ENCODE peak calls at places on chromosome 16, in seven cellular contexts. I, J, Y, N, X, O and V are unnamed samples.

GRCh38 chr16:35516551-35516950 is 2057.1 kb downstream of the TP53TG3F start:
- DNase-seq in I (no peak), J (no peak), Y (no peak), N (no peak), X (no peak), O (no peak), V (no peak)

GRCh38 chr16:72174726-72175125 is 2.8 kb upstream of the PMFBP1 start:
- DNase-seq in I (no peak), J (no peak), Y (no peak), N (no peak), X (no peak), O (no peak), V (no peak)

GRCh38 chr16:2250652-2251280 is 621 bp downstream of the ECI1 start:
- DNase-seq in I (no peak), J (no peak), Y (peak), N (peak), X (no peak), O (no peak), V (no peak)

GRCh38 chr16:79843631-79844043 is 243.1 kb upstream of the MAF start:
- DNase-seq in I (no peak), J (no peak), Y (no peak), N (no peak), X (peak), O (no peak), V (no peak)

GRCh38 chr16:77437859-77438258 is 3.0 kb upstream of the ADAMTS18 start:
- DNase-seq in I (no peak), J (no peak), Y (peak), N (peak), X (no peak), O (no peak), V (no peak)

GRCh38 chr16:87806608-87807546 is 41.1 kb upstream of the KLHDC4 start:
- DNase-seq in I (peak), J (peak), Y (peak), N (peak), X (no peak), O (peak), V (peak)

GRCh38 chr16:68658258-68658973 is 13.3 kb downstream of the CDH3 start:
- DNase-seq in I (no peak), J (peak), Y (peak), N (no peak), X (no peak), O (no peak), V (peak)

GRCh38 chr16:23670137-23670776 is 8.4 kb upstream of the PLK1 start:
- DNase-seq in I (no peak), J (no peak), Y (peak), N (peak), X (peak), O (no peak), V (no peak)

GRCh38 chr16:2814757-2815298 is 2.2 kb upstream of the PRSS21 start:
- DNase-seq in I (no peak), J (no peak), Y (no peak), N (no peak), X (no peak), O (no peak), V (no peak)

GRCh38 chr16:24869033-24869432 is 23.3 kb downstream of the SLC5A11 start:
- DNase-seq in I (no peak), J (no peak), Y (no peak), N (no peak), X (no peak), O (no peak), V (no peak)

GRCh38 chr16:83652898-83653297 is 154.9 kb upstream of the HSBP1 start:
- DNase-seq in I (no peak), J (no peak), Y (no peak), N (no peak), X (no peak), O (no peak), V (no peak)

GRCh38 chr16:22217890-22218730 is 12.0 kb downstream of the EEF2K start:
- DNase-seq in I (no peak), J (no peak), Y (no peak), N (no peak), X (peak), O (peak), V (no peak)

GRCh38 chr16:89123001-89123830 is 29.6 kb downstream of the ACSF3 start:
- DNase-seq in I (no peak), J (no peak), Y (no peak), N (no peak), X (no peak), O (peak), V (no peak)

GRCh38 chr16:29876578-29877249 is 13.7 kb upstream of the CDIPT start:
- DNase-seq in I (no peak), J (no peak), Y (no peak), N (no peak), X (no peak), O (no peak), V (no peak)

GRCh38 chr16:27048316-27048715 is 18.4 kb upstream of the C16orf82 start:
- DNase-seq in I (no peak), J (no peak), Y (no peak), N (no peak), X (no peak), O (no peak), V (no peak)

GRCh38 chr16:52068447-52069074 is 478.4 kb downstream of the TOX3 start:
- DNase-seq in I (peak), J (peak), Y (peak), N (no peak), X (no peak), O (no peak), V (no peak)

GRCh38 chr16:48194828-48195566 is 39.2 kb upstream of the ABCC12 start:
- DNase-seq in I (peak), J (peak), Y (peak), N (peak), X (no peak), O (no peak), V (no peak)

GRCh38 chr16:17852977-17853702 is 382.4 kb upstream of the XYLT1 start:
- DNase-seq in I (no peak), J (no peak), Y (no peak), N (no peak), X (no peak), O (no peak), V (no peak)

GRCh38 chr16:49856741-49857330 is 924 bp upstream of the ZNF423 start:
- DNase-seq in I (peak), J (peak), Y (peak), N (peak), X (no peak), O (peak), V (peak)

GRCh38 chr16:23587726-23588125 is 8.4 kb downstream of the NDUFAB1 start:
- DNase-seq in I (no peak), J (no peak), Y (peak), N (no peak), X (no peak), O (peak), V (peak)

GRCh38 chr16:74480150-74481029 is 59.1 kb upstream of the CLEC18B start:
- DNase-seq in I (no peak), J (peak), Y (no peak), N (no peak), X (no peak), O (no peak), V (peak)

GRCh38 chr16:16030449-16030848 is 81.0 kb downstream of the ABCC1 start:
- DNase-seq in I (no peak), J (no peak), Y (no peak), N (no peak), X (no peak), O (no peak), V (no peak)

GRCh38 chr16:76705883-76706282 is 428.7 kb downstream of the CNTNAP4 start:
- DNase-seq in I (no peak), J (peak), Y (no peak), N (no peak), X (no peak), O (no peak), V (no peak)

GRCh38 chr16:8355714-8356113 is 234.6 kb downstream of the TMEM114 start:
- DNase-seq in I (no peak), J (peak), Y (no peak), N (no peak), X (no peak), O (no peak), V (no peak)

GRCh38 chr16:30757316-30757715 is 4.5 kb downstream of the CFAP119 start:
- DNase-seq in I (no peak), J (no peak), Y (no peak), N (no peak), X (no peak), O (no peak), V (no peak)

GRCh38 chr16:80924372-80924978 is 82.2 kb downstream of the CMC2 start:
- DNase-seq in I (peak), J (peak), Y (peak), N (peak), X (no peak), O (peak), V (no peak)

GRCh38 chr16:7602424-7602935 is 269.8 kb downstream of the RBFOX1 start:
- DNase-seq in I (no peak), J (no peak), Y (no peak), N (no peak), X (no peak), O (no peak), V (no peak)

GRCh38 chr16:21953541-21953902 is 361 bp downstream of the UQCRC2 start:
- DNase-seq in I (no peak), J (no peak), Y (no peak), N (no peak), X (no peak), O (no peak), V (no peak)

GRCh38 chr16:57512296-57513001 is 23.9 kb downstream of the CCDC102A start:
- DNase-seq in I (peak), J (peak), Y (no peak), N (no peak), X (no peak), O (no peak), V (no peak)

GRCh38 chr16:57513371-57514102 is 22.8 kb downstream of the CCDC102A start:
- DNase-seq in I (no peak), J (peak), Y (no peak), N (no peak), X (no peak), O (no peak), V (no peak)

GRCh38 chr16:57514891-57515600 is 21.3 kb downstream of the CCDC102A start:
- DNase-seq in I (peak), J (no peak), Y (no peak), N (no peak), X (no peak), O (no peak), V (no peak)

GRCh38 chr16:57516176-57516725 is 20.1 kb downstream of the CCDC102A start:
- DNase-seq in I (peak), J (no peak), Y (no peak), N (no peak), X (no peak), O (no peak), V (no peak)

GRCh38 chr16:57514371-57514770 is 22.0 kb downstream of the CCDC102A start:
- DNase-seq in I (no peak), J (no peak), Y (no peak), N (no peak), X (no peak), O (no peak), V (no peak)
- TF ChIP-seq CTCF in I (no peak), J (no peak), Y (no peak), N (no peak), X (no peak), O (no peak), V (no peak)

GRCh38 chr16:55668337-55669281 is 12.8 kb downstream of the SLC6A2 start:
- DNase-seq in I (no peak), J (no peak), Y (peak), N (peak), X (no peak), O (no peak), V (peak)
- H3K4me3 ChIP-seq in I (no peak), J (no peak), Y (no peak), N (no peak), X (no peak), O (no peak), V (no peak)

DNA sequence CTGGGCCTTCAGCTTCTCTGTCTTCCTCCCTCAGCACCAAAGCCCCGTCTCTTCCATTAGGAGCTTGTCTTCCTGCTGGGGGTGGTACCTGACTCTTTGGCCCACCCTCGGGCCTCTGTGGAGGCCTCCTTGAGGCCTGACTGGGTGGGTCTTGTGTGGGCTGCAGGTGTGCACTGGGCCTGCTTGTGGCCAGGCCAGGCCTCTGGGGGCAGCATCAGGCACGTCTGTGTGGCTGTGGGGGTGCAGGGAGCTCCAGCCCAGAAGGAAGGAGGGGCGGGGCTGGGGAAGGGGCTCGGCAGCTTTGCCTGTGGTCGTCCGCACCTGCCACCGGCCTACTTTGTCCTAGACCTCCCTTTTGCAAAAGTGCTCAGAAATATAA is 7.0 kb downstream of the PIGQ start:
- DNase-seq in I (no peak), J (no peak), Y (no peak), N (no peak), X (no peak), O (no peak), V (no peak)
- TF ChIP-seq CTCF in I (peak), J (no peak), Y (no peak), N (peak), X (no peak), O (no peak), V (no peak)

GRCh38 chr16:84893467-84893848 is 73.7 kb downstream of the CRISPLD2 start:
- DNase-seq in I (no peak), J (no peak), Y (no peak), N (no peak), X (no peak), O (no peak), V (no peak)
- H3K4me3 ChIP-seq in I (no peak), J (no peak), Y (no peak), N (no peak), X (no peak), O (no peak), V (no peak)

DNA sequence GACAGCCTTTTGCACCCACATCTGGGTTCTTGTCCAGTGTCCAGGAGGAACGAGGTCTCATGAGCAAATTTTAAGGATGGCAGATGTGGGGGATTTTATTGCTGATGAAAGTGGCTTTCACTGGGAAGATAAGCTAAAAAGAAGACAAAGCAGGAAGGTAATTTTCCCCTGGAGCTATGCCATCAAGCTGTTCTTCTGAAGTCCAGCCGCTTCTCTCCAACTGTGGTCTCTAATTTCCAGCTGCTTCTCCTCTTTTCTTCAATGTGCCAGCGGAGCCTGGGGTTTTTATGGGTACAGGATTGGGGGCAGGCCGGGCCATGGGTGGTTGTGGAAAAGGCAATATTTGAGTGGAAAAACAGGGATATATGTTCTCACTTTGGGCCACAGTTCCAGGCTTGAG is 430.8 kb downstream of the WWOX start:
- DNase-seq in I (no peak), J (no peak), Y (no peak), N (no peak), X (no peak), O (no peak), V (no peak)
- TF ChIP-seq CTCF in I (no peak), J (no peak), Y (no peak), N (no peak), X (no peak), O (no peak), V (no peak)

GRCh38 chr16:28259781-28260150 is 32.6 kb upstream of the SBK1 start:
- DNase-seq in I (no peak), J (no peak), Y (no peak), N (no peak), X (no peak), O (no peak), V (no peak)
- H3K4me3 ChIP-seq in I (no peak), J (no peak), Y (no peak), N (no peak), X (no peak), O (no peak), V (no peak)

DNA sequence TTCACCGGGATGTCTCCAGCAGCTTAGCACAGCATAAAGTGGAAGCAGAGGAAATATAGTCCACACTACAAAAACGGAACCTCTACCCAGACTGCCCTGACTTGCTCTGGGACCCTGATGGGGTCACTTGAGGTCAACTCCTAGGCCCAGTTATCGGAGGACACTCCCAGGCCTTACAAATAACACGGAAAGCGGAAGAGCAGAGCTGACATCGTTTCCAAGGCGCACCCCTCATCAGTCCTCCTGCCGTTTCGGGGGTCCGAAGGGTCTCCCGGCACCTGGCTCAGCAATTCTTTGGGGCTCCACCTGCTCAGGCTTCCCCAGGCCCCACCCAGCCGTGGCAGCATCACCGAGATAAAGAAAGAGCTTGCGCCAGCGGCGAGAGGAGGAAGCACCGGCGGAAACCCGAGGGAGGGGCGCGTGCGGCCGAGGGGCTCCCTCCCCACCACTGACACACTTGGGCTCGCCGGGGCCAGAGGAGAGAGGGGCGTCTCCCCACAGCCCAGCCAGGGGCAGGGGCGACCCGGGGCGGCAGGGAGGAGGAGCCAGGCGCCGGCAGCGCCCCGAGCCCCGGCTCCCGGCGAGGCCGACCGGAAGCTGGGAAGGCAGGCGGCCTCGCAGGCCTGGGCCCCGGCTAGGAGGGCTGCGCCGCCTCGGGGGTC is 727 bp downstream of the CORO7 start:
- DNase-seq in I (no peak), J (peak), Y (no peak), N (peak), X (no peak), O (peak), V (no peak)
- TF ChIP-seq CTCF in I (no peak), J (no peak), Y (peak), N (no peak), X (peak), O (no peak), V (no peak)

GRCh38 chr16:66649636-66650205 is 45.2 kb downstream of the CMTM3 start:
- DNase-seq in I (no peak), J (peak), Y (no peak), N (no peak), X (no peak), O (no peak), V (no peak)

GRCh38 chr16:66651965-66652364 is 44.6 kb downstream of the CMTM4 start:
- DNase-seq in I (no peak), J (no peak), Y (no peak), N (no peak), X (no peak), O (no peak), V (no peak)

GRCh38 chr16:66651474-66651765 is 45.1 kb downstream of the CMTM4 start:
- DNase-seq in I (no peak), J (no peak), Y (no peak), N (no peak), X (no peak), O (no peak), V (no peak)

GRCh38 chr16:66649167-66649566 is 44.7 kb downstream of the CMTM3 start:
- DNase-seq in I (no peak), J (no peak), Y (no peak), N (no peak), X (no peak), O (no peak), V (no peak)

GRCh38 chr16:66650707-66651473 is 45.7 kb downstream of the CMTM4 start:
- DNase-seq in I (peak), J (peak), Y (peak), N (peak), X (peak), O (peak), V (peak)
- H3K4me3 ChIP-seq in I (peak), J (no peak), Y (peak), N (no peak), X (no peak), O (no peak), V (no peak)